ENCODE peak calls at places on chromosomes 3 and 15, in nine cellular contexts. K is right cardiac atrium, A is astrocyte of the spinal cord, T is GM12865, M is AG09309, Z is AG04449, H is brain microvascular endothelial cell, X is neuronal stem cell, R is mammary epithelial cell. U is an unnamed sample.

GRCh38 chr3:13138566-13139145 is 65.4 kb upstream of the IQSEC1 start:
- DNase-seq in T (no peak), X (no peak), Z (no peak), H (no peak), K (no peak), A (no peak), M (no peak), R (no peak), U (no peak)

GRCh38 chr3:67075295-67075694 is 77.2 kb downstream of the KBTBD8 start:
- DNase-seq in X (no peak), K (no peak), A (no peak), H (no peak), T (peak; percentile 28), R (no peak), M (no peak), Z (no peak), U (no peak)

GRCh38 chr3:170081079-170081741 is 43.4 kb downstream of the GPR160 start:
- DNase-seq in M (no peak), X (no peak), R (no peak), T (no peak), H (no peak), K (no peak), Z (peak; percentile 54), A (peak; percentile 19), U (no peak)

GRCh38 chr3:187750513-187751123 is 5.3 kb upstream of the BCL6 start:
- DNase-seq in A (peak; percentile 33), R (no peak), X (peak; percentile 54), K (peak; percentile 47), T (peak; percentile 30), M (no peak), Z (no peak), H (no peak), U (peak; percentile 48)

GRCh38 chr15:25674948-25675347 is 188.2 kb downstream of the ATP10A start:
- DNase-seq in R (no peak), M (no peak), Z (no peak), T (no peak), X (no peak), K (peak; percentile 91), A (no peak), H (no peak), U (no peak)

GRCh38 chr3:156957715-156958114 is 131.6 kb downstream of the LEKR1 start:
- DNase-seq in Z (no peak), A (no peak), T (peak; percentile 6), X (no peak), K (no peak), R (no peak), H (no peak), M (no peak), U (no peak)

GRCh38 chr3:39025222-39025970 is 26.3 kb downstream of the SCN11A start:
- DNase-seq in K (no peak), A (no peak), H (no peak), X (no peak), M (no peak), R (no peak), Z (no peak), T (no peak), U (peak; percentile 13)

GRCh38 chr15:42832577-42832976 is 88.0 kb downstream of the TTBK2 start:
- DNase-seq in R (peak; percentile 96), M (peak; percentile 57), K (no peak), T (no peak), A (peak; percentile 64), X (no peak), Z (peak; percentile 46), H (peak; percentile 88), U (peak; percentile 83)

GRCh38 chr3:62940763-62941632 is 65.8 kb upstream of the CADPS start:
- DNase-seq in X (no peak), Z (no peak), M (peak; percentile 33), H (no peak), T (no peak), R (no peak), K (no peak), A (peak; percentile 40), U (no peak)

GRCh38 chr15:98689431-98689861 is 41.1 kb downstream of the IGF1R start:
- DNase-seq in M (no peak), K (no peak), R (peak; percentile 52), X (no peak), A (no peak), H (peak; percentile 60), Z (no peak), T (no peak), U (peak; percentile 52)

GRCh38 chr3:11774296-11774877 is 72.3 kb downstream of the TAMM41 start:
- DNase-seq in R (peak; percentile 58), T (no peak), M (no peak), K (no peak), X (peak; percentile 32), Z (no peak), A (peak; percentile 41), H (peak; percentile 55), U (peak; percentile 74)

GRCh38 chr3:81929697-81930096 is 168.3 kb upstream of the GBE1 start:
- DNase-seq in Z (no peak), H (no peak), K (peak; percentile 44), A (no peak), T (no peak), R (no peak), M (no peak), X (no peak), U (no peak)

GRCh38 chr3:81931265-81931664 is 169.8 kb upstream of the GBE1 start:
- DNase-seq in H (no peak), R (no peak), Z (no peak), M (no peak), X (no peak), T (no peak), A (no peak), K (no peak), U (no peak)

GRCh38 chr3:81936817-81937216 is 175.4 kb upstream of the GBE1 start:
- DNase-seq in H (no peak), R (no peak), T (peak; percentile 11), K (no peak), X (no peak), M (no peak), Z (no peak), A (no peak), U (no peak)

GRCh38 chr3:81927811-81928210 is 166.4 kb upstream of the GBE1 start:
- DNase-seq in H (no peak), R (no peak), X (no peak), K (no peak), Z (no peak), T (no peak), M (no peak), A (no peak), U (no peak)

GRCh38 chr3:81931852-81932251 is 170.4 kb upstream of the GBE1 start:
- DNase-seq in Z (no peak), M (no peak), R (no peak), T (peak; percentile 5), H (no peak), A (no peak), K (no peak), X (no peak), U (no peak)
- H3K4me3 ChIP-seq in Z (no peak overlapping the region), M (no peak overlapping the region), R (no peak overlapping the region), T (no peak overlapping the region), H (no peak overlapping the region), A (no peak overlapping the region), K (no peak overlapping the region), X (no peak overlapping the region), U (no peak overlapping the region)

GRCh38 chr15:101801048-101801447 is 2.3 kb upstream of the OR4F6 start:
- DNase-seq in M (no peak), Z (no peak), T (no peak), R (no peak), X (no peak), K (no peak), A (no peak), H (no peak), U (no peak)

GRCh38 chr15:101799665-101800064 is 3.6 kb upstream of the OR4F6 start:
- DNase-seq in T (no peak), H (no peak), K (no peak), Z (no peak), X (no peak), R (no peak), A (no peak), M (no peak), U (no peak)

GRCh38 chr15:101795455-101795854 is 7.9 kb upstream of the OR4F6 start:
- DNase-seq in K (no peak), T (no peak), X (no peak), M (peak; percentile 37), Z (peak; percentile 46), A (peak; percentile 73), H (peak; percentile 28), R (peak; percentile 56), U (peak; percentile 57)
- H3K4me3 ChIP-seq in K (no peak overlapping the region), T (no peak overlapping the region), X (no peak overlapping the region), M (no peak overlapping the region), Z (no peak overlapping the region), A (no peak overlapping the region), H (no peak overlapping the region), R (no peak overlapping the region), U (no peak overlapping the region)

GRCh38 chr3:76527773-76528172 is 512.1 kb upstream of the ROBO2 start:
- DNase-seq in A (no peak), X (no peak), H (no peak), T (no peak), M (no peak), Z (no peak), R (no peak), K (no peak), U (no peak)

DNA sequence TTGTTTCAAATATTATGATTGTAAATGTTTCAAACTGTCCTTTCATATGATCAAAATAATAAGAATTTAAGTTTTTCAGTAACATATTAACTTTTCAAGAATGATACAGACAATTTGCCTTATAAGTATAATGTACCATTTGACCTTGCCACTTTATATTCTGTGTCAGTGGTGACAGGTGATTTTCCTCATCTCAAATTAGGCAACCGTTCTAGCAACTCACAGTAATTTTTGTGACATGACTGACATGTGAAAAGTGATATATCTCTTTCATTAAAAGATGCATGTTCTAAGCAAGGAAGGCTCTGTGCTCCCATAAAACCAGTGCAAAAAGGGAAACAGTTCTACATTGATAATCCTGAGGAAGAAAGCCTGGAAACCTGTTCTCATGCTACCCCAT is 507.5 kb upstream of the ROBO2 start:
- DNase-seq in K (no peak), R (no peak), H (no peak), X (no peak), Z (no peak), T (no peak), M (no peak), A (no peak), U (no peak)
- H3K4me3 ChIP-seq in K (no peak overlapping the region), R (no peak overlapping the region), H (no peak overlapping the region), X (no peak overlapping the region), Z (no peak overlapping the region), T (peak overlapping the region; percentile 58), M (no peak overlapping the region), A (no peak overlapping the region), U (no peak overlapping the region)

DNA sequence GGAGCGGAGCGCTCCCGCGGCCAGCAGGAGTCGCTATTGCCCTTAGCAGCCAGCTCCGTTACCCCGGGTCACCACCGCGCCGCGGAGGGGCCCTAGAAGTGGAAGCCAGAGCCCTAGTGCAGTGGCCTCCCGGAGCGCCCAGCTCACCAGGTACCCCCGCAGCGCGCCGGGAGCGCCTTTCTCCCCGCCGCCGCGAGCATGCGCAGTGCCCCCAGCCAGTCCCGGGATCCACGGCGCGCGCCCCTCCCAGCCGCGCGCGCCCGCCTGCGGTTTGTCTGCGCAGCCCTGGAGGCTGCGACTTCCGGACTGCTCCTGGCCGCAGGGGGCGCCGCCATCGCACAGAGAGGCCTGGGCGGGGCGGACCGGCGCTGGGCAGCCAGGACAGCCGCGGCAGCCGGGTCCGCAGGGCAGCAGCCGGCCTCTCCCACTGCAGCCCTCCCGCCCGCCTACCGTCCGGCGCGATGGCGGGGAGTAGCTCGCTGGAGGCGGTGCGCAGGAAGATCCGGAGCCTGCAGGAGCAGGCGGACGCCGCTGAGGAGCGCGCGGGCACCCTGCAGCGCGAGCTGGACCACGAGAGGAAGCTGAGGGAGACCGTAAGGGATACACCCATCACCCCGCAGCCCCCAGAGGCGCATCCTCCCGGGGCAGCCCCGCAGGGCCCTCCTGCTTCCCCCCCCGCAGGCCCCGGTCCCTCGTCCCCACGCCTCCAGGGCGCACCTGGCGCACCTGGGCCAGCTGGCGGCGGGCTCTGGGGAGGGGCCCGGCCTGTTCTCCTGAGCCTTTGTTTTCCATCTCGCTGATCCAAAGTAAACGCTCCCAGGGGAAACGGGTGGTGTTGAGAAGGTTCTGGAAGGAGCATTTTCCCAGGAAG is 5.8 kb downstream of the TPM1 start:
- DNase-seq in X (peak; percentile 92), T (peak; percentile 90), H (peak; percentile 81), A (peak; percentile 96), K (peak; percentile 97), Z (no peak), R (peak; percentile 89), M (peak; percentile 63), U (peak; percentile 85)
- H3K4me3 ChIP-seq in X (peak overlapping the region; percentile 77), T (peak overlapping the region; percentile 62), H (peak overlapping the region; percentile 100), A (peak overlapping the region; percentile 79), K (peak overlapping the region; percentile 86), Z (peak overlapping the region; percentile 91), R (peak overlapping the region; percentile 65), M (peak overlapping the region; percentile 52), U (peak overlapping the region; percentile 81)